ENCODE peak calls at places on chromosomes 11 and 22, in four cellular contexts. L is GM23338, Y is A549, B is lower leg skin. I is an unnamed sample.

GRCh38 chr11:46559815-46560214 is 34.0 kb downstream of the AMBRA1 start:
- DNase-seq in L (no peak), Y (no peak), B (no peak), I (no peak)

GRCh38 chr22:20494978-20495860 is at the start of gene KLHL22:
- DNase-seq in L (peak; percentile 57), Y (no peak), B (no peak), I (no peak)

GRCh38 chr11:21346361-21346760 is 677.0 kb downstream of the NELL1 start:
- DNase-seq in L (no peak), Y (no peak), B (no peak), I (no peak)

GRCh38 chr11:13315517-13316432 is 38.2 kb downstream of the BMAL1 start:
- DNase-seq in L (no peak), Y (no peak), B (no peak), I (no peak)

GRCh38 chr11:27496461-27496860 is 10.1 kb downstream of the LIN7C start:
- DNase-seq in L (no peak), Y (no peak), B (no peak), I (no peak)

GRCh38 chr11:119320593-119321524 is 3.9 kb upstream of the MCAM start:
- DNase-seq in L (peak; percentile 77), Y (no peak), B (no peak), I (no peak)

GRCh38 chr11:101401245-101401644 is 182.6 kb downstream of the TRPC6 start:
- DNase-seq in L (no peak), Y (no peak), B (no peak), I (no peak)

GRCh38 chr11:16605440-16605970 is 132.9 kb upstream of the C11orf58 start:
- DNase-seq in L (peak; percentile 74), Y (no peak), B (no peak), I (no peak)

GRCh38 chr11:21185959-21186358 is 516.6 kb downstream of the NELL1 start:
- DNase-seq in L (no peak), Y (no peak), B (no peak), I (no peak)

GRCh38 chr11:38169286-38169685 is 1571.2 kb upstream of the RAG2 start:
- DNase-seq in L (no peak), Y (no peak), B (no peak), I (no peak)

GRCh38 chr22:38963872-38964271 is 6.5 kb downstream of the APOBEC3A start:
- DNase-seq in L (no peak), Y (no peak), B (no peak), I (no peak)

GRCh38 chr11:111372538-111372937 is 6.5 kb downstream of the POU2AF1 start:
- DNase-seq in L (no peak), Y (no peak), B (no peak), I (no peak)

GRCh38 chr11:130858215-130858614 is 58.1 kb downstream of the SNX19 start:
- DNase-seq in L (peak; percentile 14), Y (no peak), B (no peak), I (no peak)

GRCh38 chr11:77047007-77047927 is 13.1 kb downstream of the B3GNT6 start:
- DNase-seq in L (peak; percentile 97), Y (peak; percentile 69), B (peak; percentile 90), I (peak; percentile 47)

GRCh38 chr22:48223488-48224190 is 1461.2 kb downstream of the TBC1D22A start:
- DNase-seq in L (no peak), Y (no peak), B (peak; percentile 26), I (no peak)

GRCh38 chr11:64742940-64743590 is 877 bp downstream of the RASGRP2 start:
- DNase-seq in L (peak; percentile 70), Y (peak; percentile 92), B (no peak), I (peak; percentile 55)

GRCh38 chr11:95923730-95924413 is at the start of gene MTMR2:
- DNase-seq in L (peak; percentile 90), Y (peak; percentile 49), B (peak; percentile 53), I (peak; percentile 67)

GRCh38 chr11:47979378-47980092 is 824 bp upstream of the PTPRJ start:
- DNase-seq in L (peak; percentile 79), Y (peak; percentile 61), B (no peak), I (no peak)

GRCh38 chr11:119724956-119725355 is 4.0 kb downstream of the NECTIN1 start:
- DNase-seq in L (no peak), Y (no peak), B (no peak), I (no peak)

GRCh38 chr11:46348566-46348981 is 1.3 kb downstream of the DGKZ start:
- DNase-seq in L (no peak), Y (no peak), B (no peak), I (no peak)

GRCh38 chr11:57310630-57311086 is 14.1 kb downstream of the TNKS1BP1 start:
- DNase-seq in L (no peak), Y (no peak), B (peak; percentile 73), I (no peak)

GRCh38 chr22:45007946-45008852 is 1.6 kb downstream of the PHF21B start:
- DNase-seq in L (peak; percentile 82), Y (peak; percentile 15), B (no peak), I (peak; percentile 24)

GRCh38 chr11:8403310-8403709 is 139.6 kb upstream of the LMO1 start:
- DNase-seq in L (no peak), Y (no peak), B (no peak), I (no peak)

GRCh38 chr11:45259607-45260006 is 26.5 kb downstream of the SYT13 start:
- DNase-seq in L (no peak), Y (peak; percentile 31), B (no peak), I (no peak)

GRCh38 chr11:27971256-27971655 is 136.7 kb downstream of the KIF18A start:
- DNase-seq in L (no peak), Y (no peak), B (no peak), I (no peak)

GRCh38 chr11:76660533-76661305 is 9.8 kb downstream of the LRRC32 start:
- DNase-seq in L (no peak), Y (no peak), B (no peak), I (no peak)

GRCh38 chr11:86161373-86162255 is 82.9 kb upstream of the EED start:
- DNase-seq in L (no peak), Y (no peak), B (no peak), I (no peak)

GRCh38 chr22:38397189-38398097 is 57.6 kb downstream of the KCNJ4 start:
- DNase-seq in L (peak; percentile 92), Y (no peak), B (no peak), I (no peak)

GRCh38 chr11:77068461-77069335 is 1.9 kb downstream of the CAPN5 start:
- DNase-seq in L (no peak), Y (no peak), B (no peak), I (no peak)

GRCh38 chr11:133740928-133741327 is 104.4 kb downstream of the SPATA19 start:
- DNase-seq in L (peak; percentile 17), Y (no peak), B (no peak), I (no peak)

GRCh38 chr11:102244681-102245409 is 72.4 kb upstream of the BIRC3 start:
- DNase-seq in L (no peak), Y (peak; percentile 20), B (no peak), I (no peak)

GRCh38 chr11:130514851-130515250 is 66.4 kb downstream of the ADAMTS15 start:
- DNase-seq in L (no peak), Y (no peak), B (no peak), I (no peak)

GRCh38 chr22:21020802-21021429 is 6.0 kb downstream of the P2RX6 start:
- DNase-seq in L (peak; percentile 85), Y (peak; percentile 51), B (no peak), I (no peak)

GRCh38 chr22:35648066-35649025 is at the start of gene APOL6:
- DNase-seq in L (peak; percentile 32), Y (peak; percentile 15), B (peak; percentile 44), I (no peak)

GRCh38 chr11:65204143-65204542 is 22.4 kb downstream of the CAPN1 start:
- DNase-seq in L (no peak), Y (no peak), B (no peak), I (no peak)

GRCh38 chr22:41801147-41801819 is 804 bp downstream of the CCDC134 start:
- DNase-seq in L (no peak), Y (no peak), B (no peak), I (no peak)

GRCh38 chr22:41798736-41799135 is 1.7 kb upstream of the CCDC134 start:
- DNase-seq in L (no peak), Y (no peak), B (no peak), I (no peak)

GRCh38 chr22:41800348-41801146 is at the start of gene CCDC134:
- DNase-seq in L (peak; percentile 92), Y (peak; percentile 82), B (peak; percentile 86), I (peak; percentile 84)

GRCh38 chr22:41801886-41802285 is 1.4 kb downstream of the CCDC134 start:
- DNase-seq in L (no peak), Y (no peak), B (no peak), I (no peak)

GRCh38 chr22:41799486-41800347 is 762 bp upstream of the CCDC134 start:
- DNase-seq in L (peak; percentile 43), Y (no peak), B (peak; percentile 21), I (peak; percentile 27)
- TF ChIP-seq CTCF in L (no peak), Y (no peak), B (no peak), I (no peak)

DNA sequence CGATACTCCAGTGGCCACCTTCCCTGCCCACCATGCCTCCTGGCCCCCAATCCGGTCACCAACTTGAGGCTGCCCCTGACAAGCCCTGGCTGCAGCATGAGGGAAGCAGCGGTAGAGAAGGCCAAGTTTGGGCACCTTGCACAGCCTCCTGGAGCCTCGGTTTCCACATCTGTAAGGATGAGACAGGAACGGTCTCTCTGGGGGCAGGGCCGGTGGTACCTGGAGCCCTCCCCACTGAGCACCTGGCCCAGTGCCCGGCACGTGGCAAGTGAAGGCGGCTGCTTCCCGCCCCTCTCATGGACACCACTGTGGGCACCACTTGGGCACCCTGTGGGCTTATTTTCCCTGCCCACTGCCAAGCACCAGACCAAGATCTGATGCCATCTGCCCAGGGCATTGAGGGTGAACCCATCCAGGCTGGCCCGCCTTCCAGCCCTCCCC is 77.8 kb downstream of the CDKN1C start:
- DNase-seq in L (no peak), Y (no peak), B (no peak), I (peak; percentile 6)
- TF ChIP-seq CTCF in L (no peak), Y (no peak), B (no peak), I (no peak)

DNA sequence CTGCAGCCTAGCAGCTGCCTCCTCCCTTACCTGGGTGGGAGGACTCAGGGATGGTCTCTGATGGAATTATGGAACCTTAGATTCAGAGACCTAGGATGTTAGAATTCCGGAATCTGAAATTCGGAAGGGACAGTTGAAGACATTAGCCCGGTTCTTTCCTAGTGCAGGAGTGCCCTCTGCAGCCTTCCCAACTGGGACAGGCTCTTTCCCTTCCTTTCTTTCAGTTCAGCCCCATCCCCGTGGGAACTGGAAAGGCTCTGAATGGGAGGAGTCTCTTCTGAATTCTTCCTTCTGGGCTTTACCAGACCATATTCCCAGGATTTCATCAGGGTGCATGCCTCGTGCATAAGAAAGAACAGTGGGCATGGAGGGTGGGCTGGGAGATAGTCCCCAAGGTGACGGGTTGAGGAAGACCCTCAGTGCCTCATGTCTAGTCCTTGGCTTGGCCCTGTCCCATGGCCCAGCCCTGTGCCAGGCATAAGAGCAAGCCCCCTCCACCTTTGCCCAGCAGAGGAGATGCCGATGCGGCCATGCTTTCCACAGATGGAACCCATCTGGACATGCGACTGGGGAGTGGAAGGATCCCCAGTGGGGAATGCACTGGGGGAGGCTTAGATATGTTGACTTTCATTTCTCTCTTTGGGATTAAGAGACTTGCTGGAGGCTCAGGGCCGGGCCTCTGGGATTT is 14.4 kb downstream of the DNAJB13 start:
- DNase-seq in L (peak; percentile 47), Y (no peak), B (no peak), I (no peak)
- TF ChIP-seq CTCF in L (no peak), Y (no peak), B (no peak), I (no peak)

DNA sequence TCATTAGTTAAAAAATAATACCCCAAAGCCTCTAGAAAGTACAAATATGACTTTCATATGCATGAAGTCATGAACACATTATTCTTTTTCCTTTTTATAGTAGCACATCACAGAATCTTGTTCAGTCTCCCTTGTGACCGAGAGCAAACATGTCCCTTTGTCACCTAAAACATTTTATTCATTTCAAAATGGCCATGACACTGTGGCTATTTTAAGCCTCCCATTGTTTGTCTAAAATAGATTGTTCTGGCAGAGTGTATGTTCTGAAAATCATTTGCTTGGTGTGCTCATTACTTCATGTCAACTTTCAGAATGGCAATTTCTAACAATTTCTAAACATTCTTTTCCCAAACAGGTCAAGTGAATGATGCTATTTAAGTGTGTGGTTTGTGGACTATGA is 865.0 kb downstream of the JRKL start:
- DNase-seq in L (no peak), Y (no peak), B (no peak), I (no peak)
- TF ChIP-seq CTCF in L (no peak), Y (no peak), B (no peak), I (no peak)